ENCODE peak calls at places on chromosomes 2 and 18, in four cellular contexts. X, P, E and Q are unnamed samples.

GRCh38 chr2:120783371-120783791 is 47.7 kb downstream of the GLI2 start:
- DNase-seq in X (no peak), P (no peak), E (no peak), Q (peak)

GRCh38 chr2:100673691-100674485 is 111.1 kb downstream of the PDCL3 start:
- DNase-seq in X (no peak), P (no peak), E (no peak), Q (no peak)

GRCh38 chr2:151827564-151828142 is 568 bp downstream of the ARL5A start:
- DNase-seq in X (peak), P (peak), E (no peak), Q (peak)

GRCh38 chr2:112217854-112218253 is 37.0 kb downstream of the ZC3H8 start:
- DNase-seq in X (no peak), P (no peak), E (no peak), Q (no peak)

GRCh38 chr18:33804258-33804657 is 226.2 kb downstream of the ASXL3 start:
- DNase-seq in X (no peak), P (no peak), E (no peak), Q (peak)

GRCh38 chr18:37309059-37309458 is 256.5 kb downstream of the CELF4 start:
- DNase-seq in X (no peak), P (no peak), E (no peak), Q (no peak)

GRCh38 chr2:207467716-207468347 is 61.9 kb upstream of the CREB1 start:
- DNase-seq in X (no peak), P (no peak), E (no peak), Q (peak)

GRCh38 chr2:80624062-80624461 is 319.5 kb upstream of the LRRTM1 start:
- DNase-seq in X (no peak), P (no peak), E (no peak), Q (no peak)

GRCh38 chr2:233810385-233810784 is 32.3 kb downstream of the MROH2A start:
- DNase-seq in X (no peak), P (no peak), E (no peak), Q (no peak)

GRCh38 chr18:39840406-39840805 is 2114.6 kb upstream of the PIK3C3 start:
- DNase-seq in X (no peak), P (no peak), E (no peak), Q (peak)

GRCh38 chr2:179260224-179260623 is 4.4 kb downstream of the SESTD1 start:
- DNase-seq in X (no peak), P (no peak), E (no peak), Q (no peak)

GRCh38 chr2:209472386-209472832 is 48.6 kb downstream of the MAP2 start:
- DNase-seq in X (no peak), P (no peak), E (no peak), Q (peak)

GRCh38 chr2:20496069-20496468 is 49.2 kb downstream of the RHOB start:
- DNase-seq in X (no peak), P (no peak), E (no peak), Q (peak)

GRCh38 chr18:77340815-77341214 is 91.2 kb downstream of the GALR1 start:
- DNase-seq in X (no peak), P (no peak), E (no peak), Q (no peak)

GRCh38 chr2:139296672-139297209 is 516.6 kb upstream of the NXPH2 start:
- DNase-seq in X (no peak), P (no peak), E (no peak), Q (no peak)

GRCh38 chr2:106095478-106096392 is 98.4 kb downstream of the UXS1 start:
- DNase-seq in X (no peak), P (no peak), E (no peak), Q (no peak)

GRCh38 chr18:7895346-7895745 is 328.2 kb downstream of the PTPRM start:
- DNase-seq in X (no peak), P (no peak), E (no peak), Q (no peak)

GRCh38 chr2:75960134-75961009 is 249.7 kb upstream of the GCFC2 start:
- DNase-seq in X (peak), P (no peak), E (no peak), Q (no peak)

GRCh38 chr2:169328785-169329184 is 33.5 kb downstream of the LRP2 start:
- DNase-seq in X (no peak), P (no peak), E (no peak), Q (no peak)

GRCh38 chr2:198326431-198326830 is 522.0 kb downstream of the PLCL1 start:
- DNase-seq in X (no peak), P (no peak), E (no peak), Q (no peak)

GRCh38 chr18:2303517-2304238 is 267.6 kb downstream of the METTL4 start:
- DNase-seq in X (no peak), P (no peak), E (no peak), Q (no peak)

GRCh38 chr2:127208313-127208712 is 11.8 kb downstream of the CYP27C1 start:
- DNase-seq in X (peak), P (peak), E (no peak), Q (peak)

GRCh38 chr2:36620321-36620720 is 22.4 kb upstream of the FEZ2 start:
- DNase-seq in X (no peak), P (no peak), E (no peak), Q (no peak)

GRCh38 chr2:74441690-74442482 is at the start of gene RTKN:
- DNase-seq in X (peak), P (peak), E (no peak), Q (no peak)

GRCh38 chr2:20125164-20125563 is 73.7 kb upstream of the LAPTM4A start:
- DNase-seq in X (no peak), P (no peak), E (no peak), Q (no peak)

GRCh38 chr2:201730651-201731280 is 32.3 kb upstream of the MPP4 start:
- DNase-seq in X (no peak), P (no peak), E (no peak), Q (no peak)

GRCh38 chr2:854460-854859 is 96.2 kb upstream of the SNTG2 start:
- DNase-seq in X (peak), P (peak), E (no peak), Q (no peak)

GRCh38 chr2:128640166-128640846 is 321.6 kb upstream of the HS6ST1 start:
- DNase-seq in X (no peak), P (no peak), E (no peak), Q (no peak)

GRCh38 chr2:219286436-219287115 is 7.4 kb downstream of the DNAJB2 start:
- DNase-seq in X (no peak), P (no peak), E (no peak), Q (no peak)

DNA sequence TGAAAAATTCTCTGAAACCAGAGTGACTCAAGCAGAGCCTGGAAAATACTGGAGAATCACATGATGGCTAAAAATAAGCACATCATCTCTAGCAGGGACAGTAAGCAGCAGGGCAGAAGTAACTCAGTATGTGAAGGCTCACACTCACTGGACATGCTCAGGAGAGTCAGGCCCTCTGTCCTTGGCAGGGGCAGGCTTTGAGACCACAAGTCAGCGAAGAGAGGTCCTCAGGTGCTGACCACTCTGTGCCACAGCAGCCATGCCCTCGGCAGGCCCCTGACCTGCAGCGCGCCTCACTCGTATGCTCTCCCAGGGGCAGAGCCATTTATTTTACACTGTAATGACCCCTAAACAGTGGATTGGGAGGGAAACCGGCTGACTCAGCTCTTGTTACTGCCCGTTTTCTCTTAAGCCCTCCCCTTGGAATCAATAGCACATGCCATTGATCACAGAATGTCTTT is 76.8 kb downstream of the MAPRE2 start:
- DNase-seq in X (no peak), P (no peak), E (no peak), Q (peak)
- H3K4ac ChIP-seq in X (no peak), P (no peak), E (no peak), Q (peak)

GRCh38 chr2:43164686-43165085 is 61.7 kb downstream of the ZFP36L2 start:
- DNase-seq in X (no peak), P (no peak), E (no peak), Q (no peak)
- H2BK15ac ChIP-seq in X (no peak), P (no peak), E (no peak), Q (no peak)

GRCh38 chr18:42281124-42281523 is 326.1 kb downstream of the PIK3C3 start:
- DNase-seq in X (no peak), P (no peak), E (no peak), Q (no peak)
- H4K5ac ChIP-seq in X (no peak), P (no peak), E (no peak), Q (no peak)

GRCh38 chr2:67798536-67799160 is 264.2 kb downstream of the C1D start:
- DNase-seq in X (no peak), P (no peak), E (no peak), Q (peak)

GRCh38 chr2:67797801-67798535 is 264.8 kb downstream of the C1D start:
- DNase-seq in X (peak), P (no peak), E (no peak), Q (peak)

GRCh38 chr2:67802824-67803223 is 260.0 kb downstream of the C1D start:
- DNase-seq in X (no peak), P (no peak), E (no peak), Q (no peak)

GRCh38 chr2:67799889-67800288 is 262.9 kb downstream of the C1D start:
- DNase-seq in X (no peak), P (no peak), E (no peak), Q (no peak)

DNA sequence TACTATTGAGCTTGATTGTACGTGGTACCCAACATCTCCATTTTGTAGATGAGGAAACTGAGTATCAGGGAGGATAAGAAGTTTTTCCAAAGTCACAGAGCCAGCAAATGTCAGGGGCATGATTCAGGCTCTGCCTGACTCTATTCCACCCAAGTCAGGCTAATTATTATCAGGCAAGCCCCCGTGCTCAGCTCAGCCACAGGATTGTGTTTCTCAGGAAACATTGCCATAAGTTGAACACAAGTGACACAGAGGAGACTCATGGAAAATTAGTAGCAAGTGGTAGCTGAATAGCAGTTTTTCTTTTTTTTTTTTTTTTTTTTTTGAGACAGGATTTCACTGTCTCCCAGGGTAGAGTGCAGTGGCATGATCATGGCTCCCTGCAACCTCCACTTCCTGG is 260.5 kb downstream of the C1D start:
- DNase-seq in X (no peak), P (no peak), E (no peak), Q (no peak)
- H3K4ac ChIP-seq in X (no peak), P (no peak), E (no peak), Q (no peak)

GRCh38 chr2:240968731-240969624 is 29.4 kb upstream of the SNED1 start:
- DNase-seq in X (peak), P (peak), E (no peak), Q (no peak)
- H2BK15ac ChIP-seq in X (no peak), P (no peak), E (no peak), Q (no peak)

GRCh38 chr2:216436369-216436768 is 24.1 kb downstream of the SMARCAL1 start:
- DNase-seq in X (no peak), P (no peak), E (no peak), Q (peak)
- H4K5ac ChIP-seq in X (no peak), P (no peak), E (no peak), Q (no peak)

DNA sequence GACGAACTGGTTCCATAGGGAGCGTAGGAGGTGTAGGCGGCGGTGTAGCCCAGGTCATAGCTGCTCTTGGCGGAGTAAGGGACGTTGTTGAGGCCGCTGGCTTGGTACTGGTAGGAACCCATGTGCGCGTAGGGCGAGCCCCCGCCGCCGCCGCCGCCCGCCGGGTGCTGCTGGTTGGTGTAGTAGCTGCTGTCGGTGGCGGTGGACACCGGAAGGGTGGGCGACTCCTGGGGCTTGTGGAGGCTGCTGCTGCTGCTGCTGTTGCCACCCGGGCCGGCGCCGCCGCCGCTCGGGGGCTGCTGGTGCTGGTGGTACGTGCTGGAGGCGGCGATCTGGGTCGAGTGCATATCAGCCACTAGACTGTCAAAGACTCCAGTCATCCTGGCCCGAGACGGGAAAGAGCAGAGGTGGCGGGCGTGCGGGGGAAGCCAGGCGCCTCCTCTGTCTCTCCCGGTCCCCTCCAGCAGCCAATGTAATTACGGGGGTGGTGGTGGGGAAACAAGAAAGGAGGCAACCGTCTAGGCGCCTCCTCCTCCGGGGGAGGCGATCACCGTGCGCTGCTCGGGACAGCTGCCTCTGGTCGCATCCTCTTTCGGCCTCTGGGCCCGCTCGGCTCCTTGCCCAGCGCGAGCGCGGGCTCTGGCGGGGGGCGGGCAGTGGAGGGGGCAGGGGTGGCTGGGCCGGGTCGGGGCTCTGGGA is 392 bp downstream of the DLX2 start:
- DNase-seq in X (no peak), P (no peak), E (no peak), Q (peak)
- H3K4ac ChIP-seq in X (no peak), P (no peak), E (no peak), Q (no peak)

DNA sequence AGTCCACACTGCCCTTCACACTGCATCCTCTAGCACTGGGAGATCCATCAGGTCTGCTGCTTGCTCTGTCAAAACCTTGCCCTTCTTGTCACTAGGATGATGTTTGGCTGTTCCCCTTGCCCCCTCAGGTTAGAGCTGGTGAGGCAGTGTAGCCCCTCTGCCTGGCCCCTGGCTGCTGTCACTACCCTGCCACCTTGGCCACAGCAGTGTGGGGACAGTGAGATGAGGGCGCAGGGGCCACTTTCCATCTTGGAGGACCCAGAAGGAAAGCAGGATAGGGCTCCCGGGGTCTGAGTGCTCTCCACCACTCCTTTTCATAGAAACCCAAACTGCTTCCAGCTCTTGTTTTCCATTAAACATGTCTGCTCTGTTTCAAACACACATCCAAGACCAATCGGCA is 19.9 kb downstream of the THSD7B start:
- DNase-seq in X (no peak), P (no peak), E (no peak), Q (no peak)
- H2BK15ac ChIP-seq in X (no peak), P (no peak), E (no peak), Q (no peak)

GRCh38 chr2:44100351-44100750 is 68.3 kb upstream of the PPM1B start:
- DNase-seq in X (no peak), P (no peak), E (no peak), Q (peak)
- H4K5ac ChIP-seq in X (no peak), P (no peak), E (no peak), Q (no peak)

GRCh38 chr2:237205111-237205541 is 119.4 kb downstream of the COPS8 start:
- DNase-seq in X (no peak), P (no peak), E (no peak), Q (peak)

GRCh38 chr2:237201461-237202287 is 116.0 kb downstream of the COPS8 start:
- DNase-seq in X (peak), P (no peak), E (no peak), Q (peak)

GRCh38 chr2:237199577-237199976 is 113.9 kb downstream of the COPS8 start:
- DNase-seq in X (no peak), P (peak), E (no peak), Q (no peak)

GRCh38 chr2:237200462-237200861 is 114.8 kb downstream of the COPS8 start:
- DNase-seq in X (no peak), P (no peak), E (no peak), Q (no peak)

GRCh38 chr2:237202288-237203030 is 116.8 kb downstream of the COPS8 start:
- DNase-seq in X (peak), P (no peak), E (no peak), Q (no peak)
- H3K4ac ChIP-seq in X (no peak), P (no peak), E (peak), Q (peak)